ENCODE peak calls at places on chromosomes 2 and 18, in seven cellular contexts. G is fibroblast of mammary gland; R is adrenal gland; W is dorsolateral prefrontal cortex; N is mammary epithelial cell; C is effector memory CD4-positive, alpha-beta T cell; F is AG09309. U is an unnamed sample.
A peak's percentile ranks its signal among the peaks of the same experiment; 100 is the strongest.

GRCh38 chr2:73291093-73291460 is 2.3 kb downstream of the EGR4 start:
- DNase-seq in G (peak; percentile 48), R (peak; percentile 58), W (no peak), N (peak; percentile 60), C (peak; percentile 27), F (no peak), U (peak; percentile 36)

GRCh38 chr2:15959331-15960153 is 19.2 kb downstream of the MYCN start:
- DNase-seq in G (no peak), R (no peak), W (no peak), N (no peak), C (no peak), F (no peak), U (no peak)

GRCh38 chr2:129092871-129093385 is 774.3 kb upstream of the HS6ST1 start:
- DNase-seq in G (no peak), R (no peak), W (no peak), N (no peak), C (no peak), F (no peak), U (no peak)

GRCh38 chr2:237154894-237155851 is 69.5 kb downstream of the COPS8 start:
- DNase-seq in G (no peak), R (no peak), W (no peak), N (no peak), C (no peak), F (no peak), U (no peak)

GRCh38 chr2:150917956-150918713 is 343.5 kb downstream of the RBM43 start:
- DNase-seq in G (no peak), R (no peak), W (no peak), N (no peak), C (no peak), F (no peak), U (no peak)

GRCh38 chr18:25451077-25451658 is 99.2 kb upstream of the ZNF521 start:
- DNase-seq in G (no peak), R (no peak), W (no peak), N (no peak), C (no peak), F (no peak), U (no peak)

GRCh38 chr18:46334200-46334553 is 230.0 kb downstream of the HAUS1 start:
- DNase-seq in G (no peak), R (no peak), W (no peak), N (no peak), C (no peak), F (no peak), U (no peak)

GRCh38 chr18:48859311-48860275 is 91.2 kb downstream of the SMAD7 start:
- DNase-seq in G (no peak), R (peak; percentile 79), W (peak; percentile 89), N (no peak), C (no peak), F (no peak), U (no peak)

GRCh38 chr2:231922945-231923344 is 3.3 kb downstream of the NPPC start:
- DNase-seq in G (no peak), R (no peak), W (no peak), N (no peak), C (no peak), F (no peak), U (no peak)

GRCh38 chr2:137826373-137827372 is 137.6 kb upstream of the HNMT start:
- DNase-seq in G (no peak), R (no peak), W (no peak), N (peak; percentile 3), C (no peak), F (no peak), U (no peak)

GRCh38 chr2:38622210-38622609 is 19.5 kb upstream of the HNRNPLL start:
- DNase-seq in G (no peak), R (no peak), W (no peak), N (no peak), C (no peak), F (no peak), U (no peak)

GRCh38 chr2:12858786-12859185 is 142.1 kb downstream of the TRIB2 start:
- DNase-seq in G (no peak), R (no peak), W (no peak), N (no peak), C (no peak), F (no peak), U (no peak)

GRCh38 chr2:223941579-223942277 is 3.4 kb downstream of the WDFY1 start:
- DNase-seq in G (peak; percentile 88), R (no peak), W (no peak), N (peak; percentile 89), C (no peak), F (peak; percentile 67), U (peak; percentile 94)

GRCh38 chr18:30623401-30624065 is 419.0 kb downstream of the DSC3 start:
- DNase-seq in G (no peak), R (no peak), W (no peak), N (peak; percentile 39), C (no peak), F (no peak), U (peak; percentile 29)

GRCh38 chr2:1041012-1041805 is 90.6 kb downstream of the SNTG2 start:
- DNase-seq in G (no peak), R (no peak), W (no peak), N (no peak), C (no peak), F (no peak), U (no peak)

GRCh38 chr18:67282796-67283195 is 233.7 kb downstream of the DSEL start:
- DNase-seq in G (peak; percentile 16), R (no peak), W (no peak), N (no peak), C (no peak), F (peak; percentile 44), U (peak; percentile 2)

GRCh38 chr2:138699421-138699820 is 80.8 kb downstream of the NXPH2 start:
- DNase-seq in G (no peak), R (no peak), W (no peak), N (no peak), C (no peak), F (no peak), U (no peak)

GRCh38 chr2:187324631-187325030 is 123.4 kb downstream of the CALCRL start:
- DNase-seq in G (no peak), R (no peak), W (no peak), N (no peak), C (no peak), F (no peak), U (no peak)

GRCh38 chr2:187316040-187316439 is 132.0 kb downstream of the CALCRL start:
- DNase-seq in G (no peak), R (no peak), W (no peak), N (no peak), C (no peak), F (no peak), U (no peak)

GRCh38 chr2:187313831-187314230 is 134.2 kb downstream of the CALCRL start:
- DNase-seq in G (peak; percentile 74), R (no peak), W (no peak), N (no peak), C (no peak), F (no peak), U (no peak)

GRCh38 chr2:187319441-187320108 is 128.5 kb downstream of the CALCRL start:
- DNase-seq in G (peak; percentile 65), R (no peak), W (no peak), N (peak; percentile 4), C (no peak), F (no peak), U (peak; percentile 75)
- H3K4me3 ChIP-seq in G (no peak overlapping the region), R (no peak overlapping the region), W (no peak overlapping the region), N (no peak overlapping the region), C (no peak overlapping the region), F (no peak overlapping the region), U (no peak overlapping the region)

DNA sequence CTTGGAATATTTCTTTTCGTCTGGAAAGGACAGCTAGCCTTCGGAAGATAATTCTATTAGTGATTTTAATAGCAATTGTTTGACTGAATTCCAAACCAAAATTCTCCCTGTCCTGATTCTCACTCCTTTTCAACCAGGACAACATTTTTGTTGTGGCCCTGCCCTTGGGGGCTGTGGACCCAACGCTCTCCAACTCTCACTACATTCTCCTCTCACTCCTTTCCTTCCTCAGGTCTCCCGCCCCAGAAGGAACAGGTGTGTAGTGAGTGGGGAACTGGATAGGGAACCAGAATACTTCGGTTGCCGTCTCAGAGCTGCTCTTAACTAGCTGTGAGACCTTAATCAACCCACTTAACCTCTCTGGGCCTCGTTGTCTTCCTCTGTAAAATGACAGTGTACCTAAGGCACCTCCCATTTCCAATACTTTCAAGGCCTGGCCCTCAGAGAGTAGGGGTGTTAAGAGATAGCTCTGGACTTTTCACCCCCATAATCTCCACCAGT is 635 bp upstream of the ADD2 start:
- DNase-seq in G (no peak), R (no peak), W (no peak), N (no peak), C (no peak), F (no peak), U (no peak)
- H3K4me3 ChIP-seq in G (no peak overlapping the region), R (no peak overlapping the region), W (peak overlapping the region; percentile 82), N (no peak overlapping the region), C (no peak overlapping the region), F (no peak overlapping the region), U (no peak overlapping the region)

GRCh38 chr18:77057043-77057442 is 75.5 kb downstream of the MBP start:
- DNase-seq in G (peak; percentile 72), R (no peak), W (no peak), N (no peak), C (no peak), F (no peak), U (no peak)
- H3K4me3 ChIP-seq in G (no peak overlapping the region), R (no peak overlapping the region), W (no peak overlapping the region), N (no peak overlapping the region), C (no peak overlapping the region), F (no peak overlapping the region), U (no peak overlapping the region)

DNA sequence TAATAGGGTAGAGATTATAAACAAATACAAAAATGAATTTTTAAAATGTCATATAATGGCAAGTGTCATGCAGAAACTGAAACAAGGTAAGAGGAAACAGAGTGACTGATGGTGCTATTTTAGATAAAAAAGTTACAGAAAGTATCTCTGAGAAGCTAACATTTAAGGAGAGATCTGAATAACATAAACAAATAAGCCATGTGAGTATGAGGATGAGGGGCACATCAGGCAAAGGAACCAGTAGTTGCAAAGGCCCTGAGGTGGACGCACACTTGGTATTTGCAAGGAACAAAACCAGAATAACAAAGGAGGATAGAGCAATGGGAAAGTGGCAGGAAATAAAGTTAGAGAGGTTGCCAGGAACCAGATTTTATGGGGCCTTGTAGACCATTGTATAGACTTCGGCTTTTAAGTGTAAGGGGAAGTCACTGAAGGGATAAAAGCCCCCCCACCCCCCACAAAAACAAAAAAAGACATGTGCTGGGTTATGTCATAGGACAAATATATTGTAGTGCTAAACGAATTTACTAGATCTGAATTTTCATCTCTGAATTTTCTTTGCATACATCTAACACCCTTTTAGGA is 159.2 kb downstream of the DTNB start:
- DNase-seq in G (no peak), R (no peak), W (no peak), N (no peak), C (no peak), F (no peak), U (no peak)
- H3K4me3 ChIP-seq in G (no peak overlapping the region), R (no peak overlapping the region), W (no peak overlapping the region), N (no peak overlapping the region), C (no peak overlapping the region), F (no peak overlapping the region), U (no peak overlapping the region)

U was measured in astrocyte.